ENCODE peak calls at places on chromosome X, in eight cellular contexts. One of them, this sample, is unnamed. For H3K4me1, the result is how much of the 10 kb centered on the place peaks cover.

GRCh38 chrX:115913575-115913974 is 257.0 kb upstream of the AGTR2 start:
- DNase-seq in right lobe of liver: no peak
- DNase-seq in testis: no peak
- DNase-seq in psoas muscle: no peak
- DNase-seq in lower lobe of right lung: no peak
- DNase-seq in spleen: no peak
- DNase-seq in neural progenitor cell: no peak
- DNase-seq in HCT116: no peak
- DNase-seq in this sample: no peak

GRCh38 chrX:70434352-70434866 is 10.2 kb upstream of the DLG3 start:
- DNase-seq in spleen: peak
- DNase-seq in psoas muscle: peak
- DNase-seq in right lobe of liver: peak
- DNase-seq in neural progenitor cell: peak
- DNase-seq in testis: peak
- DNase-seq in HCT116: peak
- DNase-seq in lower lobe of right lung: peak
- DNase-seq in this sample: peak

GRCh38 chrX:12360389-12360788 is 222.1 kb downstream of the FRMPD4 start:
- DNase-seq in neural progenitor cell: no peak
- DNase-seq in right lobe of liver: no peak
- DNase-seq in lower lobe of right lung: no peak
- DNase-seq in spleen: no peak
- DNase-seq in testis: no peak
- DNase-seq in HCT116: no peak
- DNase-seq in psoas muscle: no peak
- DNase-seq in this sample: no peak

GRCh38 chrX:137567474-137568232 is 1.7 kb downstream of the ZIC3 start:
- DNase-seq in testis: no peak
- DNase-seq in HCT116: no peak
- DNase-seq in spleen: no peak
- DNase-seq in right lobe of liver: no peak
- DNase-seq in lower lobe of right lung: no peak
- DNase-seq in psoas muscle: no peak
- DNase-seq in neural progenitor cell: peak
- DNase-seq in this sample: no peak

GRCh38 chrX:68190799-68191198 is 242.5 kb downstream of the OPHN1 start:
- DNase-seq in testis: no peak
- DNase-seq in right lobe of liver: no peak
- DNase-seq in neural progenitor cell: no peak
- DNase-seq in lower lobe of right lung: no peak
- DNase-seq in spleen: no peak
- DNase-seq in HCT116: no peak
- DNase-seq in psoas muscle: no peak
- DNase-seq in this sample: no peak

GRCh38 chrX:70498129-70498528 is 53.5 kb downstream of the DLG3 start:
- DNase-seq in psoas muscle: no peak
- DNase-seq in neural progenitor cell: no peak
- DNase-seq in spleen: no peak
- DNase-seq in testis: no peak
- DNase-seq in lower lobe of right lung: no peak
- DNase-seq in HCT116: no peak
- DNase-seq in right lobe of liver: no peak
- DNase-seq in this sample: no peak

GRCh38 chrX:48834383-48834709 is 1.1 kb downstream of the PCSK1N start:
- DNase-seq in testis: no peak
- DNase-seq in HCT116: no peak
- DNase-seq in lower lobe of right lung: no peak
- DNase-seq in right lobe of liver: no peak
- DNase-seq in spleen: no peak
- DNase-seq in neural progenitor cell: no peak
- DNase-seq in psoas muscle: no peak
- DNase-seq in this sample: no peak

GRCh38 chrX:57772637-57773036 is 92.6 kb upstream of the NLRP2B start:
- DNase-seq in right lobe of liver: no peak
- DNase-seq in neural progenitor cell: no peak
- DNase-seq in psoas muscle: no peak
- DNase-seq in testis: no peak
- DNase-seq in HCT116: no peak
- DNase-seq in lower lobe of right lung: no peak
- DNase-seq in spleen: no peak
- DNase-seq in this sample: no peak

GRCh38 chrX:44314259-44314734 is 29.2 kb downstream of the EFHC2 start:
- DNase-seq in lower lobe of right lung: peak
- DNase-seq in psoas muscle: no peak
- DNase-seq in spleen: peak
- DNase-seq in neural progenitor cell: no peak
- DNase-seq in testis: no peak
- DNase-seq in right lobe of liver: no peak
- DNase-seq in HCT116: no peak
- DNase-seq in this sample: no peak

GRCh38 chrX:114999906-115000305 is 17.5 kb downstream of the IL13RA2 start:
- DNase-seq in psoas muscle: no peak
- DNase-seq in HCT116: no peak
- DNase-seq in neural progenitor cell: no peak
- DNase-seq in right lobe of liver: no peak
- DNase-seq in lower lobe of right lung: no peak
- DNase-seq in testis: no peak
- DNase-seq in spleen: no peak
- DNase-seq in this sample: no peak

GRCh38 chrX:104564921-104565703 is 887 bp upstream of the IL1RAPL2 start:
- DNase-seq in right lobe of liver: no peak
- DNase-seq in lower lobe of right lung: no peak
- DNase-seq in HCT116: no peak
- DNase-seq in neural progenitor cell: no peak
- DNase-seq in psoas muscle: no peak
- DNase-seq in testis: no peak
- DNase-seq in spleen: no peak
- DNase-seq in this sample: no peak

DNA sequence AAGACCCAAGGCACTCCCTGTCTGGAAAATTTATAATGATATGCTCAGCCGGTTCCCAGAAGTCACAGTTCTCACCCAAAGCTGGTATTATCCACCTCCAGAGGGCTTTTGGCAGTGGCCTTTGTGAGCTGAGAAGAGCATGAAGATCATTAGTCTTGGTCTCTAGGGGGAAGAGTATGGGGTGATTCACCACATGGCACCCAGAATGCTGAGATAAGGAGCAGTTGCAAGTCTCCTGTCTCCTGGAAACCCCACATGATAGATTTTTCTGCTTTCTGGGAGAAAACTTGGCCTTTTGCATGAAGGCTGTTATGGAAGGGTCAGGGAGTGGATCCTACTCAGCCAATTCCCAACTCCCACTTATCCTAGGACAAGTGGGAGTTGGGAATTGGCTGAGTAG is 75.3 kb upstream of the PRPS1 start:
- DNase-seq in testis: no peak
- DNase-seq in right lobe of liver: no peak
- DNase-seq in neural progenitor cell: no peak
- DNase-seq in psoas muscle: no peak
- DNase-seq in lower lobe of right lung: no peak
- DNase-seq in HCT116: no peak
- DNase-seq in spleen: no peak
- DNase-seq in this sample: no peak
- H3K4me1 ChIP-seq in testis: under half
- H3K4me1 ChIP-seq in right lobe of liver: under half
- H3K4me1 ChIP-seq in neural progenitor cell: under half
- H3K4me1 ChIP-seq in psoas muscle: under half
- H3K4me1 ChIP-seq in lower lobe of right lung: under half
- H3K4me1 ChIP-seq in HCT116: under half
- H3K4me1 ChIP-seq in spleen: under half
- H3K4me1 ChIP-seq in this sample: under half

GRCh38 chrX:42715689-42716022 is 62.3 kb downstream of the PPP1R2C start:
- DNase-seq in testis: no peak
- DNase-seq in lower lobe of right lung: no peak
- DNase-seq in right lobe of liver: no peak
- DNase-seq in neural progenitor cell: no peak
- DNase-seq in psoas muscle: no peak
- DNase-seq in HCT116: no peak
- DNase-seq in spleen: no peak
- DNase-seq in this sample: no peak

GRCh38 chrX:42710452-42710851 is 67.5 kb downstream of the PPP1R2C start:
- DNase-seq in neural progenitor cell: no peak
- DNase-seq in lower lobe of right lung: no peak
- DNase-seq in spleen: no peak
- DNase-seq in right lobe of liver: no peak
- DNase-seq in psoas muscle: no peak
- DNase-seq in testis: no peak
- DNase-seq in HCT116: no peak
- DNase-seq in this sample: no peak

GRCh38 chrX:42720209-42720608 is 57.8 kb downstream of the PPP1R2C start:
- DNase-seq in neural progenitor cell: no peak
- DNase-seq in testis: no peak
- DNase-seq in lower lobe of right lung: no peak
- DNase-seq in spleen: no peak
- DNase-seq in right lobe of liver: no peak
- DNase-seq in HCT116: no peak
- DNase-seq in psoas muscle: no peak
- DNase-seq in this sample: no peak

GRCh38 chrX:42714981-42715688 is 62.8 kb downstream of the PPP1R2C start:
- DNase-seq in neural progenitor cell: peak
- DNase-seq in spleen: no peak
- DNase-seq in right lobe of liver: peak
- DNase-seq in HCT116: no peak
- DNase-seq in lower lobe of right lung: peak
- DNase-seq in testis: peak
- DNase-seq in psoas muscle: peak
- DNase-seq in this sample: no peak
- TF ChIP-seq CTCF in neural progenitor cell: peak
- TF ChIP-seq CTCF in spleen: peak
- TF ChIP-seq CTCF in right lobe of liver: peak
- TF ChIP-seq CTCF in HCT116: no peak
- TF ChIP-seq CTCF in lower lobe of right lung: peak
- TF ChIP-seq CTCF in testis: no peak
- TF ChIP-seq CTCF in psoas muscle: peak
- TF ChIP-seq CTCF in this sample: peak

GRCh38 chrX:132561483-132561882 is 72.6 kb upstream of the MBNL3 start:
- DNase-seq in HCT116: no peak
- DNase-seq in spleen: no peak
- DNase-seq in testis: no peak
- DNase-seq in psoas muscle: no peak
- DNase-seq in neural progenitor cell: no peak
- DNase-seq in right lobe of liver: no peak
- DNase-seq in lower lobe of right lung: no peak
- DNase-seq in this sample: no peak
- H3K4me1 ChIP-seq in HCT116: under half
- H3K4me1 ChIP-seq in spleen: under half
- H3K4me1 ChIP-seq in testis: under half
- H3K4me1 ChIP-seq in psoas muscle: under half
- H3K4me1 ChIP-seq in neural progenitor cell: under half
- H3K4me1 ChIP-seq in right lobe of liver: under half
- H3K4me1 ChIP-seq in lower lobe of right lung: under half
- H3K4me1 ChIP-seq in this sample: under half

GRCh38 chrX:109577055-109577454 is 40.4 kb downstream of the NXT2 start:
- DNase-seq in HCT116: no peak
- DNase-seq in neural progenitor cell: no peak
- DNase-seq in spleen: no peak
- DNase-seq in right lobe of liver: no peak
- DNase-seq in lower lobe of right lung: no peak
- DNase-seq in testis: no peak
- DNase-seq in psoas muscle: no peak
- DNase-seq in this sample: no peak
- TF ChIP-seq CTCF in HCT116: no peak
- TF ChIP-seq CTCF in neural progenitor cell: no peak
- TF ChIP-seq CTCF in spleen: no peak
- TF ChIP-seq CTCF in right lobe of liver: no peak
- TF ChIP-seq CTCF in lower lobe of right lung: no peak
- TF ChIP-seq CTCF in testis: no peak
- TF ChIP-seq CTCF in psoas muscle: no peak
- TF ChIP-seq CTCF in this sample: no peak

GRCh38 chrX:38657562-38657961 is 96.2 kb downstream of the TSPAN7 start:
- DNase-seq in right lobe of liver: no peak
- DNase-seq in lower lobe of right lung: no peak
- DNase-seq in spleen: no peak
- DNase-seq in neural progenitor cell: no peak
- DNase-seq in HCT116: no peak
- DNase-seq in psoas muscle: no peak
- DNase-seq in testis: no peak
- DNase-seq in this sample: no peak
- H3K4me1 ChIP-seq in right lobe of liver: under half
- H3K4me1 ChIP-seq in lower lobe of right lung: under half
- H3K4me1 ChIP-seq in spleen: under half
- H3K4me1 ChIP-seq in neural progenitor cell: under half
- H3K4me1 ChIP-seq in HCT116: under half
- H3K4me1 ChIP-seq in psoas muscle: under half
- H3K4me1 ChIP-seq in testis: under half
- H3K4me1 ChIP-seq in this sample: under half

GRCh38 chrX:102126863-102127262 is 1.4 kb downstream of the TCEAL2 start:
- DNase-seq in spleen: no peak
- DNase-seq in lower lobe of right lung: no peak
- DNase-seq in neural progenitor cell: no peak
- DNase-seq in HCT116: no peak
- DNase-seq in testis: no peak
- DNase-seq in psoas muscle: no peak
- DNase-seq in right lobe of liver: no peak
- DNase-seq in this sample: no peak

GRCh38 chrX:102129473-102129872 is 4.0 kb downstream of the TCEAL2 start:
- DNase-seq in neural progenitor cell: no peak
- DNase-seq in testis: no peak
- DNase-seq in right lobe of liver: no peak
- DNase-seq in HCT116: no peak
- DNase-seq in spleen: no peak
- DNase-seq in psoas muscle: no peak
- DNase-seq in lower lobe of right lung: no peak
- DNase-seq in this sample: no peak
- TF ChIP-seq CTCF in neural progenitor cell: peak
- TF ChIP-seq CTCF in testis: no peak
- TF ChIP-seq CTCF in right lobe of liver: peak
- TF ChIP-seq CTCF in HCT116: no peak
- TF ChIP-seq CTCF in spleen: no peak
- TF ChIP-seq CTCF in psoas muscle: peak
- TF ChIP-seq CTCF in lower lobe of right lung: no peak
- TF ChIP-seq CTCF in this sample: peak